ENCODE peak calls at places on chromosomes 4 and X, in four cellular contexts. One of them, this sample, is unnamed.

GRCh38 chr4:117941611-117942010 is 92.7 kb upstream of the NDST3 start:
- DNase-seq in HepG2: no peak
- DNase-seq in K562: no peak
- DNase-seq in H1: no peak
- DNase-seq in this sample: no peak

GRCh38 chr4:123744664-123745290 is 348.2 kb downstream of the SPRY1 start:
- DNase-seq in H1: no peak
- DNase-seq in HepG2: peak; percentile 38
- DNase-seq in K562: no peak
- DNase-seq in this sample: no peak

GRCh38 chr4:82268050-82268825 is 105.6 kb downstream of the HNRNPD start:
- DNase-seq in K562: peak; percentile 29
- DNase-seq in HepG2: peak; percentile 51
- DNase-seq in H1: no peak
- DNase-seq in this sample: peak; percentile 57

GRCh38 chrX:38192007-38192625 is 28.6 kb downstream of the SRPX start:
- DNase-seq in H1: no peak
- DNase-seq in K562: peak; percentile 10
- DNase-seq in HepG2: no peak
- DNase-seq in this sample: peak; percentile 37

GRCh38 chr4:168652818-168653217 is 156.0 kb downstream of the PALLD start:
- DNase-seq in HepG2: no peak
- DNase-seq in H1: no peak
- DNase-seq in K562: no peak
- DNase-seq in this sample: no peak

GRCh38 chr4:15649914-15650545 is 5.1 kb downstream of the FBXL5 start:
- DNase-seq in HepG2: peak; percentile 59
- DNase-seq in K562: peak; percentile 50
- DNase-seq in H1: no peak
- DNase-seq in this sample: peak; percentile 52

GRCh38 chr4:52914051-52914605 is 52.0 kb downstream of the RASL11B start:
- DNase-seq in K562: no peak
- DNase-seq in H1: no peak
- DNase-seq in HepG2: peak; percentile 27
- DNase-seq in this sample: no peak

GRCh38 chr4:79650794-79651431 is 242.9 kb upstream of the GK2 start:
- DNase-seq in HepG2: no peak
- DNase-seq in K562: no peak
- DNase-seq in H1: no peak
- DNase-seq in this sample: no peak

GRCh38 chr4:2797188-2797544 is 4.3 kb downstream of the SH3BP2 start:
- DNase-seq in H1: no peak
- DNase-seq in HepG2: no peak
- DNase-seq in K562: no peak
- DNase-seq in this sample: peak; percentile 4

GRCh38 chrX:134849390-134849789 is 141.4 kb upstream of the SMIM10 start:
- DNase-seq in H1: no peak
- DNase-seq in HepG2: no peak
- DNase-seq in K562: no peak
- DNase-seq in this sample: no peak

GRCh38 chr4:2261110-2261852 is 628 bp downstream of the MXD4 start:
- DNase-seq in HepG2: no peak
- DNase-seq in K562: peak; percentile 69
- DNase-seq in H1: no peak
- DNase-seq in this sample: peak; percentile 88

GRCh38 chr4:85966308-85966882 is 393.5 kb downstream of the MAPK10 start:
- DNase-seq in K562: no peak
- DNase-seq in HepG2: no peak
- DNase-seq in H1: no peak
- DNase-seq in this sample: no peak

GRCh38 chrX:47915886-47916493 is 79.3 kb downstream of the ZNF81 start:
- DNase-seq in K562: no peak
- DNase-seq in H1: no peak
- DNase-seq in HepG2: no peak
- DNase-seq in this sample: no peak

GRCh38 chrX:39065051-39065871 is 264.0 kb downstream of the MID1IP1 start:
- DNase-seq in HepG2: no peak
- DNase-seq in H1: peak; percentile 19
- DNase-seq in K562: no peak
- DNase-seq in this sample: no peak

GRCh38 chr4:1330761-1331590 is 16.0 kb upstream of the UVSSA start:
- DNase-seq in K562: no peak
- DNase-seq in H1: no peak
- DNase-seq in HepG2: no peak
- DNase-seq in this sample: peak; percentile 36

GRCh38 chr4:86730310-86730709 is 118.9 kb downstream of the SLC10A6 start:
- DNase-seq in HepG2: peak; percentile 5
- DNase-seq in H1: peak; percentile 15
- DNase-seq in K562: no peak
- DNase-seq in this sample: no peak

GRCh38 chrX:132001127-132001526 is 22.0 kb upstream of the STK26 start:
- DNase-seq in K562: no peak
- DNase-seq in HepG2: no peak
- DNase-seq in H1: no peak
- DNase-seq in this sample: no peak

GRCh38 chr4:14309429-14309828 is 681.9 kb upstream of the BOD1L1 start:
- DNase-seq in H1: no peak
- DNase-seq in HepG2: no peak
- DNase-seq in K562: no peak
- DNase-seq in this sample: no peak
- TF ChIP-seq TAF1 in H1: no peak
- TF ChIP-seq TAF1 in HepG2: no peak
- TF ChIP-seq TAF1 in K562: no peak
- TF ChIP-seq TAF1 in this sample: no peak

DNA sequence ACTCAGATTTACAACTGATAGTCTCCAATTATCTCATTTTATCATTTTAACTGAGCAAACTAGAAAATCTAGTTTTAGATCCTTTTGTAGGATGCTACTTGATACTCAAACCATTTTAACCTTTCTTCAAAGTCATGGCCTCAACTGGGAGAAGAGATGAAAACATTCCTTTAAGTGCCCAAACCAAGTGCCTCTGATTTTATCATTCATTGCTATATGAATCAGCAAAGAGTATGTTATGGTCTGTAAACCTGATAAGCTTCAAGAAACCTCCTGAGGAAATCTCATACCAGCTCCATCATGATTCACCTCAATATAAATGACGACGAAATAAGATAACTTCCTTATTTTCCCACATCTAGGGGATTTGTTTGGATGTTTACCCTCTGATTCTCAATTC is 119.9 kb downstream of the FAM13A start:
- DNase-seq in K562: no peak
- DNase-seq in H1: no peak
- DNase-seq in HepG2: no peak
- DNase-seq in this sample: no peak
- H3K4me2 ChIP-seq in K562: no peak overlapping the region
- H3K4me2 ChIP-seq in H1: no peak overlapping the region
- H3K4me2 ChIP-seq in HepG2: no peak overlapping the region
- H3K4me2 ChIP-seq in this sample: no peak overlapping the region

DNA sequence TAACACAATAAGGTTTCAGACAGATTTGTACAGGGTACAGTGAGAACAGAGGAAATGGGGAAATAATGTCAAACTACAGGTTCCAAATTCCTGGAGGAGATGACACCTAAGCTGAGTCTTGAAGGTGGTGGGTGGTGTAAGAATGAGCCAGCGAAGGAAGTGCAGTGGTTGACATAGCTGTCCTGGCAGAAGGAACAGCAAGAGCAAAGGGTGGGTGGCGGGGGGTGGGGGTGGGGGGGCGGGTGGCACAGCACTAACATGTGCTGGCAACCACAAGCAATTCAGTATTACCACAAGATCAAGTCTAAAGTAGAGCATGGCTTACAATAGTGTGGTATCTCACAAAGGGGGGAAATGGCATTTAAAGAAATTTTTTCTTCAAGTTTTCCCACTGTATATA is 13.1 kb upstream of the G3BP2 start:
- DNase-seq in K562: no peak
- DNase-seq in HepG2: no peak
- DNase-seq in H1: no peak
- DNase-seq in this sample: no peak
- TF ChIP-seq TAF1 in K562: no peak
- TF ChIP-seq TAF1 in HepG2: no peak
- TF ChIP-seq TAF1 in H1: no peak
- TF ChIP-seq TAF1 in this sample: no peak

GRCh38 chr4:72888331-72888730 is 181.2 kb downstream of the COX18 start:
- DNase-seq in HepG2: no peak
- DNase-seq in K562: no peak
- DNase-seq in H1: no peak
- DNase-seq in this sample: no peak

GRCh38 chr4:72886602-72887001 is 182.9 kb downstream of the COX18 start:
- DNase-seq in H1: no peak
- DNase-seq in HepG2: no peak
- DNase-seq in K562: peak; percentile 9
- DNase-seq in this sample: peak; percentile 16

DNA sequence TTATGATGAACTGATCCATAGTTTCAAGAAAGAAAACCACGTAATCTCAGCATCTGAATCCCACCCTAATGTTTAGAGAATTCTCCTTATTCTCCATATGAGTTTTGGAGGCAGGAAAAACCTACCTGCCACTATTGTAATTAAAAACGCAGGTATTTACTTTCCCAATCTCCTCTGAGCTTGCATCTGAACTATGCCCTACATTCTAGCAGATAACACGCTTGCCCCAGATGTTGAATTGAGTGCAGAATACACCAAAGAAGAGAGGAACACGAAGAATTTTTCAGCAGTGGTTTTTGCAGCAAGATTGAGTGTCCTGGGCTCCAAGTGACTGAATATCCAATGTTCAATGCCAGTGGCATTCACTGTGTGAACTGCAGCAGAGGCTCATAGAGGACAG is 182.4 kb downstream of the COX18 start:
- DNase-seq in HepG2: no peak
- DNase-seq in K562: no peak
- DNase-seq in H1: no peak
- DNase-seq in this sample: no peak
- H3K4me2 ChIP-seq in HepG2: no peak overlapping the region
- H3K4me2 ChIP-seq in K562: no peak overlapping the region
- H3K4me2 ChIP-seq in H1: peak overlapping the region; percentile 12
- H3K4me2 ChIP-seq in this sample: no peak overlapping the region

GRCh38 chrX:23805379-23805778 is 22.4 kb downstream of the SAT1 start:
- DNase-seq in K562: no peak
- DNase-seq in HepG2: no peak
- DNase-seq in H1: no peak
- DNase-seq in this sample: no peak

GRCh38 chrX:23802431-23802830 is 19.5 kb downstream of the SAT1 start:
- DNase-seq in HepG2: no peak
- DNase-seq in K562: no peak
- DNase-seq in H1: no peak
- DNase-seq in this sample: no peak

GRCh38 chrX:23804578-23804977 is 21.6 kb downstream of the SAT1 start:
- DNase-seq in K562: no peak
- DNase-seq in HepG2: no peak
- DNase-seq in H1: no peak
- DNase-seq in this sample: no peak

GRCh38 chrX:23799469-23800065 is 16.6 kb downstream of the SAT1 start:
- DNase-seq in K562: no peak
- DNase-seq in HepG2: no peak
- DNase-seq in H1: no peak
- DNase-seq in this sample: no peak

DNA sequence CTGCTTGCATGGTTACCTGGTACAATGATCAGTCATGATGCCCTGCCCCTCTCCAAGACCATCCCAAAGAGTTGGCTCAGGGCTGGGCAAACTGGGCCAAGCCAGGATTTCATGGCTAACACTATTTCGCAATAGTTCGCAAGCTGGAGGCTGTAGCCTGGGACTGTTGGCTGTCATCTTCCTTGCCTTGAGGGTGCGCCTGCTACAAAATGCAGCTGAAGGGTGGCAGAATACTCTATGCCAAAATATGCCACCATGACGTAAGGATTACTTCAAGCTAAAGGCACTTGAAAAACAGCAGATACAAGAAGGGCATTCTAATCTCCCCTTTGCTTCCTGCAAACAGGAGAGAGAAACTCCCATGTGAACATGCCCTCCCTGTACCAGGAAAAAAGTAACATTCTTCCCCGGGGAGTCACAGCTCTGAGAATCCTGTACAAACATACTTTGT is 21.0 kb downstream of the SAT1 start:
- DNase-seq in K562: no peak
- DNase-seq in HepG2: peak; percentile 70
- DNase-seq in H1: no peak
- DNase-seq in this sample: no peak
- TF ChIP-seq TAF1 in K562: no peak
- TF ChIP-seq TAF1 in HepG2: no peak
- TF ChIP-seq TAF1 in H1: no peak
- TF ChIP-seq TAF1 in this sample: no peak

GRCh38 chr4:107034091-107034698 is 1.9 kb downstream of the DKK2 start:
- DNase-seq in H1: no peak
- DNase-seq in HepG2: peak; percentile 16
- DNase-seq in K562: no peak
- DNase-seq in this sample: peak; percentile 77

GRCh38 chr4:107036602-107037151 is 564 bp upstream of the DKK2 start:
- DNase-seq in H1: no peak
- DNase-seq in HepG2: no peak
- DNase-seq in K562: no peak
- DNase-seq in this sample: peak; percentile 33

GRCh38 chr4:107035711-107036601 is at the start of gene DKK2:
- DNase-seq in K562: no peak
- DNase-seq in H1: no peak
- DNase-seq in HepG2: no peak
- DNase-seq in this sample: peak; percentile 40

GRCh38 chr4:107034982-107035710 is 967 bp downstream of the DKK2 start:
- DNase-seq in K562: no peak
- DNase-seq in HepG2: no peak
- DNase-seq in H1: no peak
- DNase-seq in this sample: peak; percentile 53

GRCh38 chr4:107037188-107037587 is 1.1 kb upstream of the DKK2 start:
- DNase-seq in H1: no peak
- DNase-seq in K562: no peak
- DNase-seq in HepG2: no peak
- DNase-seq in this sample: peak; percentile 67
- H3K4me2 ChIP-seq in H1: peak overlapping the region; percentile 99
- H3K4me2 ChIP-seq in K562: no peak overlapping the region
- H3K4me2 ChIP-seq in HepG2: no peak overlapping the region
- H3K4me2 ChIP-seq in this sample: peak overlapping the region; percentile 94

GRCh38 chr4:24794111-24794860 is 1.1 kb upstream of the SOD3 start:
- DNase-seq in HepG2: no peak
- DNase-seq in H1: no peak
- DNase-seq in K562: no peak
- DNase-seq in this sample: no peak
- TF ChIP-seq TAF1 in HepG2: no peak
- TF ChIP-seq TAF1 in H1: no peak
- TF ChIP-seq TAF1 in K562: no peak
- TF ChIP-seq TAF1 in this sample: no peak

This sample was measured in SK-N-SH.